ENCODE peak calls at places on chromosomes 13 and 19, in six cellular contexts. V is activated naive CD4-positive, alpha-beta T cell treated with anti-CD3 and anti-CD28 coated beads, Interleukin-2, amount 10 ng/mL, durations not matched to agents 7 days and 5 days; J is hypothalamus; L is GM04504; Q is anterior cingulate cortex; W is A549. H is an unnamed sample.

GRCh38 chr13:26259634-26260033 is 5.7 kb downstream of the CDK8 start:
- DNase-seq in W (no peak), Q (no peak), V (no peak), L (no peak), J (no peak), H (no peak)

GRCh38 chr19:57572415-57572947 is 6.2 kb downstream of the ZNF416 start:
- DNase-seq in V (no peak), L (no peak), W (no peak), Q (no peak), J (no peak), H (no peak)

GRCh38 chr13:53821632-53822031 is 793.0 kb downstream of the OLFM4 start:
- DNase-seq in J (no peak), W (no peak), L (no peak), V (no peak), Q (peak), H (no peak)

GRCh38 chr13:113655358-113656014 is 2.5 kb downstream of the ATP4B start:
- DNase-seq in L (no peak), Q (no peak), J (no peak), V (peak), W (no peak), H (no peak)

GRCh38 chr19:47691090-47691489 is 22.1 kb upstream of the EHD2 start:
- DNase-seq in L (no peak), J (no peak), W (no peak), Q (no peak), V (no peak), H (no peak)

GRCh38 chr19:40398417-40399056 is 8.6 kb upstream of the HIPK4 start:
- DNase-seq in V (peak), W (peak), J (no peak), L (no peak), Q (no peak), H (peak)

GRCh38 chr19:12953456-12954149 is 3.4 kb downstream of the GADD45GIP1 start:
- DNase-seq in Q (no peak), J (no peak), W (no peak), L (no peak), V (no peak), H (no peak)

GRCh38 chr19:35719402-35720162 is 1.8 kb downstream of the KMT2B start:
- DNase-seq in Q (no peak), L (no peak), J (no peak), W (no peak), V (no peak), H (no peak)

GRCh38 chr19:48798937-48799336 is 11.9 kb downstream of the BCAT2 start:
- DNase-seq in L (no peak), W (no peak), J (no peak), Q (no peak), V (no peak), H (peak)

GRCh38 chr19:46995492-46995891 is 24.1 kb upstream of the NPAS1 start:
- DNase-seq in Q (no peak), L (no peak), J (no peak), V (no peak), W (no peak), H (no peak)

GRCh38 chr13:110680852-110681251 is 25.1 kb downstream of the CARS2 start:
- DNase-seq in J (no peak), V (peak), L (no peak), Q (no peak), W (peak), H (peak)

GRCh38 chr19:1401138-1401888 is at the start of gene GAMT:
- DNase-seq in W (no peak), V (peak), L (no peak), J (no peak), Q (no peak), H (peak)

GRCh38 chr19:4831351-4832340 is at the start of gene TICAM1:
- DNase-seq in J (no peak), W (peak), Q (no peak), L (no peak), V (peak), H (peak)

GRCh38 chr13:21465710-21466160 is 6.6 kb upstream of the ZDHHC20 start:
- DNase-seq in L (no peak), W (no peak), V (no peak), Q (no peak), J (no peak), H (no peak)

GRCh38 chr13:103078145-103078544 is 11.9 kb upstream of the SLC10A2 start:
- DNase-seq in V (no peak), J (no peak), Q (no peak), W (no peak), L (no peak), H (peak)

GRCh38 chr19:1756264-1756663 is 3.0 kb downstream of the ONECUT3 start:
- DNase-seq in W (no peak), V (no peak), L (no peak), Q (no peak), J (no peak), H (no peak)

GRCh38 chr13:77751513-77752456 is 54.3 kb downstream of the SLAIN1 start:
- DNase-seq in W (peak), J (no peak), Q (no peak), L (peak), V (peak), H (peak)

GRCh38 chr13:27334774-27335490 is 64.3 kb downstream of the RASL11A start:
- DNase-seq in W (no peak), V (no peak), J (no peak), Q (no peak), L (no peak), H (no peak)

GRCh38 chr19:5099822-5100221 is 130.9 kb downstream of the KDM4B start:
- DNase-seq in J (no peak), V (no peak), Q (no peak), L (no peak), W (no peak), H (no peak)

GRCh38 chr13:24228852-24229458 is 68.4 kb downstream of the SPATA13 start:
- DNase-seq in V (peak), J (no peak), Q (no peak), W (peak), L (peak), H (peak)

GRCh38 chr13:70183041-70183440 is 74.8 kb upstream of the KLHL1 start:
- DNase-seq in W (peak), Q (no peak), L (no peak), V (no peak), J (no peak), H (no peak)

GRCh38 chr13:105937451-105937850 is 598.0 kb downstream of the EFNB2 start:
- DNase-seq in V (no peak), J (no peak), Q (no peak), L (no peak), W (no peak), H (no peak)

GRCh38 chr13:44432595-44432994 is 59.0 kb downstream of the SERP2 start:
- DNase-seq in L (no peak), V (no peak), J (no peak), Q (no peak), W (peak), H (no peak)

GRCh38 chr13:74017301-74018092 is 116.7 kb downstream of the KLF12 start:
- DNase-seq in L (no peak), V (no peak), W (no peak), Q (no peak), J (no peak), H (no peak)

GRCh38 chr19:38793186-38793585 is 4.2 kb downstream of the LGALS7B start:
- DNase-seq in J (no peak), L (no peak), W (no peak), V (no peak), Q (no peak), H (no peak)

GRCh38 chr13:83350569-83350968 is 531.7 kb downstream of the SLITRK1 start:
- DNase-seq in Q (no peak), W (peak), L (no peak), J (no peak), V (no peak), H (no peak)

GRCh38 chr13:33634526-33635111 is 183.3 kb upstream of the RFC3 start:
- DNase-seq in V (no peak), Q (no peak), L (no peak), J (no peak), W (no peak), H (no peak)

GRCh38 chr19:2016041-2016807 is 710 bp upstream of the BTBD2 start:
- DNase-seq in L (peak), J (peak), Q (no peak), V (peak), W (peak), H (peak)

GRCh38 chr13:95235199-95235726 is 66.0 kb downstream of the ABCC4 start:
- DNase-seq in V (no peak), L (no peak), Q (no peak), J (no peak), W (no peak), H (no peak)

GRCh38 chr19:53944933-53945332 is 17.8 kb upstream of the CACNG8 start:
- DNase-seq in L (no peak), Q (no peak), V (no peak), J (no peak), W (no peak), H (no peak)

GRCh38 chr13:102359264-102359663 is 42.6 kb downstream of the FGF14 start:
- DNase-seq in L (no peak), J (no peak), Q (no peak), V (no peak), W (no peak), H (no peak)

GRCh38 chr19:7928334-7928706 is 2.4 kb upstream of the CTXN1 start:
- DNase-seq in V (no peak), J (no peak), L (no peak), Q (no peak), W (no peak), H (no peak)

GRCh38 chr19:16372065-16372915 is 47.7 kb downstream of the KLF2 start:
- DNase-seq in W (no peak), V (peak), L (no peak), Q (no peak), J (no peak), H (no peak)

H was measured in GM12865.